ENCODE peak calls at places on chromosomes 13 and 19, in nine cellular contexts. U is mucosa of descending colon, E is heart left ventricle, A is uterus, M is adrenal gland, S is AG09309, V is body of pancreas, Z is fibroblast of mammary gland, G is brain microvascular endothelial cell. H is an unnamed sample.
A peak's percentile ranks its signal among the peaks of the same experiment; 100 is the strongest.

GRCh38 chr19:2848625-2849024 is 7.3 kb downstream of the ZNF555 start:
- DNase-seq in Z (no peak), A (no peak), E (no peak), V (no peak), M (no peak), S (peak; percentile 58), G (no peak), U (no peak), H (no peak)

GRCh38 chr13:73657821-73658540 is 476.2 kb downstream of the KLF12 start:
- DNase-seq in U (peak; percentile 50), Z (peak; percentile 71), E (peak; percentile 59), V (peak; percentile 69), M (no peak), G (no peak), S (no peak), A (no peak), H (no peak)

GRCh38 chr13:26299168-26299788 is 45.3 kb downstream of the CDK8 start:
- DNase-seq in G (peak; percentile 3), A (no peak), M (no peak), S (no peak), Z (peak; percentile 3), V (no peak), E (no peak), U (no peak), H (no peak)

GRCh38 chr19:18526316-18526715 is 4.4 kb upstream of the ELL start:
- DNase-seq in Z (no peak), A (no peak), G (no peak), M (no peak), U (no peak), V (no peak), S (no peak), E (no peak), H (no peak)

GRCh38 chr19:1361601-1362384 is 21.9 kb upstream of the NDUFS7 start:
- DNase-seq in U (no peak), Z (peak; percentile 83), V (no peak), G (peak; percentile 69), S (peak; percentile 14), M (no peak), A (no peak), E (no peak), H (no peak)

GRCh38 chr13:76991432-76991795 is 467 bp upstream of the CLN5 start:
- DNase-seq in S (no peak), G (no peak), M (no peak), V (peak; percentile 25), U (peak; percentile 75), Z (no peak), A (peak; percentile 30), E (peak; percentile 19), H (no peak)

GRCh38 chr19:10418281-10419199 is 1.8 kb upstream of the PDE4A start:
- DNase-seq in U (no peak), E (no peak), S (no peak), M (no peak), A (no peak), G (no peak), V (no peak), Z (no peak), H (no peak)

GRCh38 chr13:91609353-91609752 is 210.9 kb downstream of the GPC5 start:
- DNase-seq in U (no peak), G (peak; percentile 7), E (no peak), S (no peak), Z (peak; percentile 0), M (no peak), V (no peak), A (no peak), H (no peak)

GRCh38 chr13:31042084-31042483 is 109.6 kb downstream of the TEX26 start:
- DNase-seq in G (no peak), U (no peak), A (no peak), V (no peak), M (no peak), S (no peak), Z (no peak), E (no peak), H (no peak)

GRCh38 chr19:46812898-46813569 is 24.6 kb upstream of the SLC1A5 start:
- DNase-seq in V (peak; percentile 21), G (no peak), M (no peak), E (no peak), Z (no peak), A (no peak), U (no peak), S (no peak), H (no peak)

DNA sequence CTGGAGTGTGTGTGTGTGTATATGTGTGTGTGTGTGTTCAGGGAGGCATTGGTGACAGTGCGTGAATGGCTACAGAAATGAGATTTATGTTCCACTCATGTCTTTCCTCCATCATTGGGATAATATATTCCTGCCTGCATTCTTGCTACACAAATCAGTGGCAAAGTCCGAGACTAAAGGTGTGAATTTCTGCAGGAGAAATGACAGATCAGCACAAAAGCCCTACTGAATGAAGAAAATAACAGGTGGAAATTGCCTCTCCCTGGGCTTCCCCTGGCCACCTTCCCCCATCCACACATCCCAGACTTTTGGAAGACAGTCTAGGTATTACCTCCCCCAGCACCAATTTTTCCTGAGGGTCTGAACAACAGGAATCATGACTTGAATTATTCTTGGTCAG is 10.1 kb downstream of the SIGLEC6 start:
- DNase-seq in Z (no peak), E (no peak), A (no peak), G (no peak), M (no peak), V (no peak), S (no peak), U (no peak), H (no peak)
- H3K4me3 ChIP-seq in Z (no peak overlapping the region), E (no peak overlapping the region), A (no peak overlapping the region), G (no peak overlapping the region), M (no peak overlapping the region), V (no peak overlapping the region), S (no peak overlapping the region), U (no peak overlapping the region), H (no peak overlapping the region)

GRCh38 chr19:12938536-12939291 is at the start of gene CALR:
- DNase-seq in S (no peak), M (no peak), G (no peak), E (no peak), A (no peak), Z (peak; percentile 29), V (peak; percentile 44), U (no peak), H (no peak)
- TF ChIP-seq CTCF in S (peak; percentile 15), M (peak; percentile 59), G (peak; percentile 33), E (no peak), A (no peak), Z (no peak), V (no peak), U (no peak), H (no peak)

GRCh38 chr19:16834747-16835146 is 5.5 kb downstream of the SIN3B start:
- DNase-seq in A (no peak), E (no peak), G (no peak), U (no peak), M (no peak), Z (peak; percentile 67), V (no peak), S (no peak), H (no peak)

GRCh38 chr19:16831531-16831930 is 2.3 kb downstream of the SIN3B start:
- DNase-seq in M (no peak), U (no peak), G (no peak), E (no peak), Z (no peak), V (no peak), S (no peak), A (no peak), H (no peak)

GRCh38 chr19:16828990-16829821 is at the start of gene SIN3B:
- DNase-seq in U (peak; percentile 88), S (peak; percentile 31), E (peak; percentile 83), Z (peak; percentile 82), A (peak; percentile 85), M (peak; percentile 83), G (peak; percentile 71), V (peak; percentile 87), H (peak; percentile 61)

GRCh38 chr19:16829822-16830289 is 658 bp downstream of the SIN3B start:
- DNase-seq in M (no peak), S (no peak), E (no peak), V (no peak), G (no peak), U (no peak), A (no peak), Z (no peak), H (no peak)

GRCh38 chr19:16830679-16831078 is 1.5 kb downstream of the SIN3B start:
- DNase-seq in A (no peak), Z (peak; percentile 58), V (no peak), M (peak; percentile 23), U (no peak), G (peak; percentile 45), E (no peak), S (no peak), H (no peak)
- H3K4me3 ChIP-seq in A (no peak overlapping the region), Z (peak overlapping the region; percentile 87), V (no peak overlapping the region), M (no peak overlapping the region), U (no peak overlapping the region), G (no peak overlapping the region), E (no peak overlapping the region), S (peak overlapping the region; percentile 89), H (peak overlapping the region; percentile 95)

GRCh38 chr19:11596156-11596555 is 1.1 kb upstream of the ZNF627 start:
- DNase-seq in E (no peak), G (no peak), M (peak; percentile 27), U (no peak), S (no peak), A (no peak), V (no peak), Z (no peak), H (no peak)

GRCh38 chr19:11598746-11599145 is 1.5 kb downstream of the ZNF627 start:
- DNase-seq in S (no peak), E (no peak), A (no peak), G (no peak), U (no peak), M (no peak), Z (no peak), V (no peak), H (no peak)

GRCh38 chr19:11594084-11594483 is 3.2 kb upstream of the ZNF627 start:
- DNase-seq in U (no peak), E (no peak), A (no peak), V (no peak), Z (no peak), G (no peak), S (no peak), M (no peak), H (no peak)

GRCh38 chr19:11598103-11598483 is 810 bp downstream of the ZNF627 start:
- DNase-seq in A (no peak), S (no peak), U (no peak), E (no peak), M (no peak), G (peak; percentile 2), V (no peak), Z (no peak), H (no peak)

DNA sequence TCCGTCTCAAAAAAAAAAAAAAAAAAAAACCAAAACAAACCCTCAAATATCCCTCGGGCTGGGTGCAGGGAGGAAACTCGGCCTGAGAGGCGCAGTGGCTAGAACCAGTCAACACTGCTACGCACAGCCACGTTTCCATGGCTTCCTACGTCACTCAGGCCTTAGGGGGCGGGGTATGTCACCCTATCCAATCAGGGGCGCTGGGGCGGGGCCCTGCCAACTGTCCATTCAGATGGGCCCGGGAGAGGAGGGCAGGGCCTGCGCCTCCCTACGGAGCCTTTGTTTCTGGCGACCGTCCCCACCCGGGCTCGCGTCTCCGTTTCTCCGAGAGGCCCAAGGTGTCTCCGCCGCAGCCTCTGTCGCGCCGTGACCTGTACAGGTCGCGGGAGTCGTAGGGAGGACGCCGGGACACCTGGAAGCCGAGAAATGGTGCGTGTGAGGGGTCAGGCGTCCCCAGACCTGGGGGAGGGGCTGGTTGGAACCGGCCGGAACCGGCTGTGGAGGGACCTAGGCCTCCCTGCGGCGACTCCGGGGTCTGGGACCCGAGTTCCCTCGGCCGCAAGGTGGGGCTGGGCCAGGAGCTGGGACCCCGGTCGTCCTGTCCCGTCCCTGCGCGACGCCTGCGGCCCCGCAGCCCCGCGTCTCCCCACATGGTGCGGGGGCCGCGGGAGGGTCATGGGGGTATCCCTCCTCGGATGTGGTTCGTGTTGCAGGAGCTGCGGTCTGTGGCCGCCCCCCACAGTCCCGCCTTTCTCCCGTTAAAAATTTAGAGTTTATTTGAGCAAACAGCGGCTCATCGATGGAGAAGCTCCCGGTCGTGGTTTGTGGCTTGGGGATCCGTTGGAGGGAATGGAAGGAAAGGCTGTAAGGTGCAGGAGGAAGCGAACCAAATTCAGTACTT is at the start of gene ZNF627:
- DNase-seq in S (peak; percentile 92), E (peak; percentile 99), G (peak; percentile 99), Z (peak; percentile 98), A (peak; percentile 99), U (peak; percentile 99), M (peak; percentile 100), V (peak; percentile 99), H (peak; percentile 95)
- TF ChIP-seq CTCF in S (peak; percentile 7), E (peak; percentile 5), G (peak; percentile 38), Z (peak; percentile 12), A (no peak), U (no peak), M (peak; percentile 50), V (no peak), H (no peak)